ENCODE peak calls at places on chromosomes 16 and 17, in six cellular contexts. One of them, this sample, is unnamed.

GRCh38 chr16:71368958-71369357 is 10.4 kb downstream of the CALB2 start:
- DNase-seq in T47D: no peak
- DNase-seq in mesendoderm: no peak
- DNase-seq in germinal center: no peak
- DNase-seq in NCI-H146: no peak
- DNase-seq in amniotic stem cell: no peak
- DNase-seq in this sample: no peak

GRCh38 chr17:2819921-2820501 is 23.8 kb downstream of the RAP1GAP2 start:
- DNase-seq in germinal center: no peak
- DNase-seq in mesendoderm: no peak
- DNase-seq in amniotic stem cell: no peak
- DNase-seq in T47D: no peak
- DNase-seq in NCI-H146: no peak
- DNase-seq in this sample: no peak

GRCh38 chr17:51046527-51047384 is 73.9 kb downstream of the SPAG9 start:
- DNase-seq in germinal center: no peak
- DNase-seq in NCI-H146: peak; percentile 97
- DNase-seq in amniotic stem cell: peak; percentile 27
- DNase-seq in mesendoderm: peak; percentile 97
- DNase-seq in T47D: no peak
- DNase-seq in this sample: peak; percentile 61

GRCh38 chr17:64492481-64493109 is 4.3 kb downstream of the POLG2 start:
- DNase-seq in mesendoderm: no peak
- DNase-seq in amniotic stem cell: no peak
- DNase-seq in NCI-H146: no peak
- DNase-seq in T47D: no peak
- DNase-seq in germinal center: peak; percentile 32
- DNase-seq in this sample: no peak

GRCh38 chr17:42337442-42337841 is 49.1 kb downstream of the STAT5A start:
- DNase-seq in germinal center: no peak
- DNase-seq in amniotic stem cell: no peak
- DNase-seq in T47D: no peak
- DNase-seq in NCI-H146: no peak
- DNase-seq in mesendoderm: no peak
- DNase-seq in this sample: peak; percentile 64

GRCh38 chr16:87132361-87133014 is 184.7 kb downstream of the C16orf95 start:
- DNase-seq in NCI-H146: no peak
- DNase-seq in germinal center: no peak
- DNase-seq in mesendoderm: no peak
- DNase-seq in T47D: no peak
- DNase-seq in amniotic stem cell: peak; percentile 62
- DNase-seq in this sample: no peak

GRCh38 chr17:10141436-10141835 is 57.0 kb downstream of the GAS7 start:
- DNase-seq in germinal center: no peak
- DNase-seq in T47D: no peak
- DNase-seq in mesendoderm: no peak
- DNase-seq in NCI-H146: no peak
- DNase-seq in amniotic stem cell: no peak
- DNase-seq in this sample: no peak

GRCh38 chr17:74529243-74529642 is 2.0 kb downstream of the CD300LB start:
- DNase-seq in T47D: no peak
- DNase-seq in NCI-H146: no peak
- DNase-seq in amniotic stem cell: no peak
- DNase-seq in germinal center: no peak
- DNase-seq in mesendoderm: no peak
- DNase-seq in this sample: no peak

GRCh38 chr16:53518550-53519416 is 15.8 kb upstream of the AKTIP start:
- DNase-seq in NCI-H146: no peak
- DNase-seq in germinal center: peak; percentile 67
- DNase-seq in T47D: no peak
- DNase-seq in amniotic stem cell: no peak
- DNase-seq in mesendoderm: no peak
- DNase-seq in this sample: no peak

GRCh38 chr16:79597775-79598174 is 2.8 kb downstream of the MAF start:
- DNase-seq in germinal center: no peak
- DNase-seq in T47D: no peak
- DNase-seq in NCI-H146: no peak
- DNase-seq in amniotic stem cell: no peak
- DNase-seq in mesendoderm: no peak
- DNase-seq in this sample: no peak

GRCh38 chr16:56606688-56607618 is 1.4 kb upstream of the MT2A start:
- DNase-seq in amniotic stem cell: peak; percentile 86
- DNase-seq in mesendoderm: peak; percentile 84
- DNase-seq in germinal center: no peak
- DNase-seq in T47D: no peak
- DNase-seq in NCI-H146: no peak
- DNase-seq in this sample: peak; percentile 88

GRCh38 chr17:80569936-80570335 is 25.3 kb downstream of the RPTOR start:
- DNase-seq in amniotic stem cell: no peak
- DNase-seq in mesendoderm: no peak
- DNase-seq in T47D: no peak
- DNase-seq in NCI-H146: no peak
- DNase-seq in germinal center: no peak
- DNase-seq in this sample: no peak

GRCh38 chr17:81414751-81415516 is 19.7 kb downstream of the BAHCC1 start:
- DNase-seq in NCI-H146: no peak
- DNase-seq in T47D: no peak
- DNase-seq in amniotic stem cell: no peak
- DNase-seq in germinal center: no peak
- DNase-seq in mesendoderm: no peak
- DNase-seq in this sample: no peak

GRCh38 chr16:27738596-27738995 is 188.7 kb downstream of the KATNIP start:
- DNase-seq in germinal center: no peak
- DNase-seq in T47D: no peak
- DNase-seq in NCI-H146: no peak
- DNase-seq in amniotic stem cell: no peak
- DNase-seq in mesendoderm: no peak
- DNase-seq in this sample: peak; percentile 63

GRCh38 chr17:56598471-56598870 is 5.0 kb downstream of the NOG start:
- DNase-seq in germinal center: no peak
- DNase-seq in NCI-H146: no peak
- DNase-seq in T47D: no peak
- DNase-seq in mesendoderm: peak; percentile 82
- DNase-seq in amniotic stem cell: no peak
- DNase-seq in this sample: no peak

GRCh38 chr17:82418001-82418986 is at the start of the genes HEXD and OGFOD3:
- DNase-seq in amniotic stem cell: peak; percentile 63
- DNase-seq in germinal center: peak; percentile 100
- DNase-seq in NCI-H146: peak; percentile 87
- DNase-seq in T47D: peak; percentile 95
- DNase-seq in mesendoderm: peak; percentile 88
- DNase-seq in this sample: peak; percentile 86

GRCh38 chr17:66492080-66492479 is 189.7 kb downstream of the PRKCA start:
- DNase-seq in germinal center: no peak
- DNase-seq in T47D: no peak
- DNase-seq in amniotic stem cell: no peak
- DNase-seq in NCI-H146: no peak
- DNase-seq in mesendoderm: no peak
- DNase-seq in this sample: no peak

GRCh38 chr17:43709210-43709609 is 47.5 kb upstream of the MEOX1 start:
- DNase-seq in germinal center: no peak
- DNase-seq in T47D: no peak
- DNase-seq in amniotic stem cell: no peak
- DNase-seq in NCI-H146: no peak
- DNase-seq in mesendoderm: no peak
- DNase-seq in this sample: no peak

GRCh38 chr17:44636562-44636961 is 19.7 kb upstream of the MEIOC start:
- DNase-seq in germinal center: no peak
- DNase-seq in amniotic stem cell: peak; percentile 20
- DNase-seq in T47D: peak; percentile 55
- DNase-seq in NCI-H146: peak; percentile 19
- DNase-seq in mesendoderm: peak; percentile 23
- DNase-seq in this sample: no peak

GRCh38 chr17:62892069-62892675 is 73.9 kb upstream of the TANC2 start:
- DNase-seq in NCI-H146: no peak
- DNase-seq in mesendoderm: no peak
- DNase-seq in T47D: no peak
- DNase-seq in germinal center: no peak
- DNase-seq in amniotic stem cell: no peak
- DNase-seq in this sample: no peak

GRCh38 chr16:28910046-28911031 is 14.7 kb downstream of the RABEP2 start:
- DNase-seq in NCI-H146: no peak
- DNase-seq in amniotic stem cell: no peak
- DNase-seq in mesendoderm: peak; percentile 9
- DNase-seq in germinal center: no peak
- DNase-seq in T47D: no peak
- DNase-seq in this sample: no peak

GRCh38 chr17:1180958-1181768 is 1.4 kb upstream of the ABR start:
- DNase-seq in mesendoderm: peak; percentile 80
- DNase-seq in germinal center: peak; percentile 88
- DNase-seq in T47D: no peak
- DNase-seq in NCI-H146: peak; percentile 59
- DNase-seq in amniotic stem cell: no peak
- DNase-seq in this sample: no peak

GRCh38 chr17:8956521-8956920 is 9.0 kb downstream of the PIK3R5 start:
- DNase-seq in T47D: no peak
- DNase-seq in mesendoderm: no peak
- DNase-seq in amniotic stem cell: no peak
- DNase-seq in NCI-H146: no peak
- DNase-seq in germinal center: no peak
- DNase-seq in this sample: no peak

GRCh38 chr16:3656491-3657468 is 2.3 kb downstream of the DNASE1 start:
- DNase-seq in germinal center: no peak
- DNase-seq in mesendoderm: no peak
- DNase-seq in T47D: no peak
- DNase-seq in amniotic stem cell: no peak
- DNase-seq in NCI-H146: no peak
- DNase-seq in this sample: no peak

This sample was measured in aorta.